ENCODE peak calls at places on chromosomes 7 and 10, in ten cellular contexts. One of them, this sample, is unnamed.

GRCh38 chr7:157801109-157801508 is 464.3 kb downstream of the DNAJB6 start:
- DNase-seq in heart left ventricle: no peak
- DNase-seq in tibial artery: no peak
- DNase-seq in CD8-positive, alpha-beta T cell: no peak
- DNase-seq in A549: no peak
- DNase-seq in CD8-positive, alpha-beta memory T cell: no peak
- DNase-seq in GM23248: no peak
- DNase-seq in GM23338: no peak
- DNase-seq in SK-N-SH: no peak
- DNase-seq in H9: no peak
- DNase-seq in this sample: no peak

GRCh38 chr7:134660242-134660785 is 13.7 kb downstream of the BPGM start:
- DNase-seq in heart left ventricle: no peak
- DNase-seq in tibial artery: no peak
- DNase-seq in CD8-positive, alpha-beta T cell: no peak
- DNase-seq in A549: no peak
- DNase-seq in CD8-positive, alpha-beta memory T cell: no peak
- DNase-seq in GM23248: peak
- DNase-seq in GM23338: no peak
- DNase-seq in SK-N-SH: no peak
- DNase-seq in H9: no peak
- DNase-seq in this sample: no peak

GRCh38 chr10:6089334-6090219 is 743 bp downstream of the RBM17 start:
- DNase-seq in heart left ventricle: no peak
- DNase-seq in tibial artery: peak
- DNase-seq in CD8-positive, alpha-beta T cell: no peak
- DNase-seq in A549: no peak
- DNase-seq in CD8-positive, alpha-beta memory T cell: no peak
- DNase-seq in GM23248: peak
- DNase-seq in GM23338: peak
- DNase-seq in SK-N-SH: peak
- DNase-seq in H9: peak
- DNase-seq in this sample: no peak

GRCh38 chr10:92691591-92692084 is 1.9 kb downstream of the HHEX start:
- DNase-seq in heart left ventricle: peak
- DNase-seq in tibial artery: peak
- DNase-seq in CD8-positive, alpha-beta T cell: no peak
- DNase-seq in A549: no peak
- DNase-seq in CD8-positive, alpha-beta memory T cell: peak
- DNase-seq in GM23248: no peak
- DNase-seq in GM23338: peak
- DNase-seq in SK-N-SH: no peak
- DNase-seq in H9: peak
- DNase-seq in this sample: no peak

GRCh38 chr10:116685807-116686206 is 56.6 kb downstream of the HSPA12A start:
- DNase-seq in heart left ventricle: no peak
- DNase-seq in tibial artery: no peak
- DNase-seq in CD8-positive, alpha-beta T cell: no peak
- DNase-seq in A549: no peak
- DNase-seq in CD8-positive, alpha-beta memory T cell: no peak
- DNase-seq in GM23248: no peak
- DNase-seq in GM23338: no peak
- DNase-seq in SK-N-SH: no peak
- DNase-seq in H9: no peak
- DNase-seq in this sample: no peak

GRCh38 chr10:48491422-48492139 is 113.3 kb downstream of the ARHGAP22 start:
- DNase-seq in heart left ventricle: no peak
- DNase-seq in tibial artery: no peak
- DNase-seq in CD8-positive, alpha-beta T cell: peak
- DNase-seq in A549: no peak
- DNase-seq in CD8-positive, alpha-beta memory T cell: no peak
- DNase-seq in GM23248: no peak
- DNase-seq in GM23338: no peak
- DNase-seq in SK-N-SH: no peak
- DNase-seq in H9: no peak
- DNase-seq in this sample: no peak

GRCh38 chr10:78752708-78753107 is 316.1 kb upstream of the ZMIZ1 start:
- DNase-seq in heart left ventricle: no peak
- DNase-seq in tibial artery: no peak
- DNase-seq in CD8-positive, alpha-beta T cell: no peak
- DNase-seq in A549: no peak
- DNase-seq in CD8-positive, alpha-beta memory T cell: no peak
- DNase-seq in GM23248: no peak
- DNase-seq in GM23338: peak
- DNase-seq in SK-N-SH: no peak
- DNase-seq in H9: no peak
- DNase-seq in this sample: no peak

GRCh38 chr10:80289451-80290287 is at the start of gene MAT1A:
- DNase-seq in heart left ventricle: no peak
- DNase-seq in tibial artery: no peak
- DNase-seq in CD8-positive, alpha-beta T cell: no peak
- DNase-seq in A549: no peak
- DNase-seq in CD8-positive, alpha-beta memory T cell: no peak
- DNase-seq in GM23248: peak
- DNase-seq in GM23338: peak
- DNase-seq in SK-N-SH: no peak
- DNase-seq in H9: peak
- DNase-seq in this sample: no peak

GRCh38 chr10:51341216-51341615 is 266.9 kb downstream of the PRKG1 start:
- DNase-seq in heart left ventricle: no peak
- DNase-seq in tibial artery: no peak
- DNase-seq in CD8-positive, alpha-beta T cell: no peak
- DNase-seq in A549: no peak
- DNase-seq in CD8-positive, alpha-beta memory T cell: peak
- DNase-seq in GM23248: peak
- DNase-seq in GM23338: no peak
- DNase-seq in SK-N-SH: no peak
- DNase-seq in H9: no peak
- DNase-seq in this sample: no peak

DNA sequence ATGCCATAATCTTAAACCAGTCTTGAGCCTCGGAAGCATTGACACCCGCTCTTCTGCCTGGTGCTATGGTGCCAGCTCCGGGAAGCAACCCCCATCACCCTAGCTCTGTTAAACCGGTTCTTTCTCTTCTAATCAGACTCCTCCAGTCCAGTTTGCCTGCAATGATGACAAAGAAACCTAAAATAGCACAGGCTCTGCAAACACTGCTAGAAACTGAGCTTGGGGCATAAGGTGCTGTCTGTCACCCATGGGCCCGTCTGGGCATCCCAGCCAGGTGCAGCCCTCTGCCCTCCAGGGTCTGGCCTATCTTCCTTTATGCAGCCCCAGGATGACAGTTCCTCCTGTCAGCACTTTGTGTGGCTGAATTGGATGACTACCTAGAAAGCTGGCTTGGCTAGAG is 14.2 kb upstream of the CAMK2G start:
- DNase-seq in heart left ventricle: no peak
- DNase-seq in tibial artery: no peak
- DNase-seq in CD8-positive, alpha-beta T cell: no peak
- DNase-seq in A549: no peak
- DNase-seq in CD8-positive, alpha-beta memory T cell: no peak
- DNase-seq in GM23248: peak
- DNase-seq in GM23338: no peak
- DNase-seq in SK-N-SH: no peak
- DNase-seq in H9: no peak
- DNase-seq in this sample: no peak
- H3K27ac ChIP-seq in heart left ventricle: peak
- H3K27ac ChIP-seq in tibial artery: peak
- H3K27ac ChIP-seq in CD8-positive, alpha-beta T cell: no peak
- H3K27ac ChIP-seq in A549: peak
- H3K27ac ChIP-seq in CD8-positive, alpha-beta memory T cell: no peak
- H3K27ac ChIP-seq in GM23248: peak
- H3K27ac ChIP-seq in GM23338: no peak
- H3K27ac ChIP-seq in SK-N-SH: peak
- H3K27ac ChIP-seq in H9: no peak
- H3K27ac ChIP-seq in this sample: no peak

DNA sequence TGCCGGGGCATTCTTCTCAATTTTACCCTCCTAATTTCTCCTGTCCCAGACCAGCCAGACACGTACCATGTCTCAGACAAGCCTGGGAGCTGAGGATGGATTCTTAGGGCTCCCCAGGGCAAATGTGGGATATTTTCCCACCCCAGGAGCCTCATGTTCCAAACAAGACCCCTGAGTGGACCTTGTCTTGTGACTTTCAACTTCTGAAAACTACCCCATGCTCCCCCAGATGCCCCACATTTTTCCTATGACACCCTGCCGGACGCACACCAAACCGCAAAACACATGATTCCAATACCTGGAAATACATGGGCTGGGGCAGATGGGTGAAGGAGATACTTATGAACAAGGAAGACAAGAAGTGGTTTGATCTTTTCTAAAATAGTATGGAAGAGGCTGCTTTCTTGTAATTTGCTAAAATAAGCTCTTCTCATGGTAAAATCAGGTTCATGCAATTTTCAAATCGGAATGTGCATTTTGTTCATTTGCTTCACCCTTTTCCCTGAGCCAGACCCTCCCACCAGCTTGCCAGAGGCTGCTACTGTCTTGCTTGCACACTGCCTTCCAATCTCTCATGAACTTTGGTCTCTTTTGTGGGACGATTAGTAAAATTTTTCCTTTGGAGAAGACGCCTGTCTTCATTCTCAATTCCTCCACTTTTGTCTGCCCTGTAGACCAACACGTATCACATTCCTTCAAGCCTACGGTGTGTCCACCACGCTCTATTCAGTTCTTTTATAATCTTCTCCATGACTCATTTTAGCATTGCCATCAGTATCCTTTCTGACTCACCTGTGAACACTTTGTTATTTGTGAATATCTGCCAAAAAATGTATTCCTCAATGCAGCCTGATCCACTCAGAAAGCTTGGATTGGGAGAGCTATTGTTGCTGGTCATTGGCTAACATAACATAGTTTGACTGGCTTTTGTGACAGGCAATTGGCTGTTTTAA is 1.1 kb downstream of the GIMAP5 start:
- DNase-seq in heart left ventricle: no peak
- DNase-seq in tibial artery: no peak
- DNase-seq in CD8-positive, alpha-beta T cell: peak
- DNase-seq in A549: no peak
- DNase-seq in CD8-positive, alpha-beta memory T cell: no peak
- DNase-seq in GM23248: peak
- DNase-seq in GM23338: no peak
- DNase-seq in SK-N-SH: no peak
- DNase-seq in H9: no peak
- DNase-seq in this sample: no peak
- H3K27ac ChIP-seq in heart left ventricle: peak
- H3K27ac ChIP-seq in tibial artery: no peak
- H3K27ac ChIP-seq in CD8-positive, alpha-beta T cell: peak
- H3K27ac ChIP-seq in A549: no peak
- H3K27ac ChIP-seq in CD8-positive, alpha-beta memory T cell: peak
- H3K27ac ChIP-seq in GM23248: no peak
- H3K27ac ChIP-seq in GM23338: no peak
- H3K27ac ChIP-seq in SK-N-SH: no peak
- H3K27ac ChIP-seq in H9: no peak
- H3K27ac ChIP-seq in this sample: no peak

DNA sequence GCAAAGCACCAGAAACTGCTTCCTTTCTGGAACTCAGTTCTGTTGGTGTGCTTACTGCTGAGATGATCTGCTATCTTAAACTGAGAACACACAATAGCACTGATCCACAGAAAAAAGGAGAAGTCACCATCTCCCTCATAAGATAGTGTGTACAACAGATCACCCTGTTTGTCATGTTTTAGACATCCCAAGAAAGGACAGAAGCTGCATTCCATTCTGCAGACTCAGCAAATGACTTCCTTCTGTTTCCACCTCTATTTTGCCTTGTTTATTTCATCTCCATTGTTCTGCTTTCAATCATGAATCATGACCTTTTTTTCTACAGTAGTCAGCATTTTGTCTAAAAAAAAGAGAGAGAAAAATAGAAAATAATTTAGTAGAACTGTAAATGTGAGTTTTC is 115.7 kb downstream of the HTR7 start:
- DNase-seq in heart left ventricle: no peak
- DNase-seq in tibial artery: no peak
- DNase-seq in CD8-positive, alpha-beta T cell: no peak
- DNase-seq in A549: no peak
- DNase-seq in CD8-positive, alpha-beta memory T cell: no peak
- DNase-seq in GM23248: peak
- DNase-seq in GM23338: no peak
- DNase-seq in SK-N-SH: no peak
- DNase-seq in H9: no peak
- DNase-seq in this sample: no peak
- H3K27ac ChIP-seq in heart left ventricle: no peak
- H3K27ac ChIP-seq in tibial artery: no peak
- H3K27ac ChIP-seq in CD8-positive, alpha-beta T cell: no peak
- H3K27ac ChIP-seq in A549: no peak
- H3K27ac ChIP-seq in CD8-positive, alpha-beta memory T cell: no peak
- H3K27ac ChIP-seq in GM23248: peak
- H3K27ac ChIP-seq in GM23338: no peak
- H3K27ac ChIP-seq in SK-N-SH: no peak
- H3K27ac ChIP-seq in H9: no peak
- H3K27ac ChIP-seq in this sample: no peak

GRCh38 chr7:23120106-23120505 is 14.5 kb downstream of the KLHL7 start:
- DNase-seq in heart left ventricle: no peak
- DNase-seq in tibial artery: no peak
- DNase-seq in CD8-positive, alpha-beta T cell: no peak
- DNase-seq in A549: no peak
- DNase-seq in CD8-positive, alpha-beta memory T cell: no peak
- DNase-seq in GM23248: no peak
- DNase-seq in GM23338: no peak
- DNase-seq in SK-N-SH: no peak
- DNase-seq in H9: no peak
- DNase-seq in this sample: no peak

GRCh38 chr7:23117841-23118240 is 12.3 kb downstream of the KLHL7 start:
- DNase-seq in heart left ventricle: no peak
- DNase-seq in tibial artery: no peak
- DNase-seq in CD8-positive, alpha-beta T cell: no peak
- DNase-seq in A549: no peak
- DNase-seq in CD8-positive, alpha-beta memory T cell: no peak
- DNase-seq in GM23248: no peak
- DNase-seq in GM23338: no peak
- DNase-seq in SK-N-SH: no peak
- DNase-seq in H9: no peak
- DNase-seq in this sample: no peak

GRCh38 chr7:23123465-23123864 is 17.9 kb downstream of the KLHL7 start:
- DNase-seq in heart left ventricle: no peak
- DNase-seq in tibial artery: no peak
- DNase-seq in CD8-positive, alpha-beta T cell: no peak
- DNase-seq in A549: no peak
- DNase-seq in CD8-positive, alpha-beta memory T cell: no peak
- DNase-seq in GM23248: no peak
- DNase-seq in GM23338: no peak
- DNase-seq in SK-N-SH: no peak
- DNase-seq in H9: no peak
- DNase-seq in this sample: no peak

GRCh38 chr7:23121175-23121574 is 15.6 kb downstream of the KLHL7 start:
- DNase-seq in heart left ventricle: no peak
- DNase-seq in tibial artery: no peak
- DNase-seq in CD8-positive, alpha-beta T cell: no peak
- DNase-seq in A549: no peak
- DNase-seq in CD8-positive, alpha-beta memory T cell: no peak
- DNase-seq in GM23248: no peak
- DNase-seq in GM23338: no peak
- DNase-seq in SK-N-SH: no peak
- DNase-seq in H9: no peak
- DNase-seq in this sample: no peak

DNA sequence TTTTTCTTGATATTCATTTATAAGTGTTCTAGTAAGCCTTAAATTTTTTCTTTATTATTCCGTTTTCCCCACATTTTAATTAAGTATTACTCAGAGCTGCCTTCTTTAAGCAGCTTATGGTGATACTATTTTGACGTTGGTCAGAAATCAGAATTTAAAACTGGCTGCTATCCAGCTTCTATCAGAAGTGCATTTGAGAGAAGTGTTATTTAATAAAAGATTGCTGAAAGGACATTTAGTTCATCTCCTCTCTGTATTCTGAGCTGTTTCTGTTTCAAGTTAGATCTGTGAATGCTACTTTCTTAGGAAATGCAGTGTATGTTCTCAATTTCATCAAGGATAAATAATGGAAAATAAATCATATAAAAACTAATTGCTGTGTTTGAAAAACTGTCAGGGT is 17.4 kb downstream of the KLHL7 start:
- DNase-seq in heart left ventricle: no peak
- DNase-seq in tibial artery: no peak
- DNase-seq in CD8-positive, alpha-beta T cell: no peak
- DNase-seq in A549: no peak
- DNase-seq in CD8-positive, alpha-beta memory T cell: no peak
- DNase-seq in GM23248: no peak
- DNase-seq in GM23338: no peak
- DNase-seq in SK-N-SH: no peak
- DNase-seq in H9: no peak
- DNase-seq in this sample: no peak
- H3K27ac ChIP-seq in heart left ventricle: peak
- H3K27ac ChIP-seq in tibial artery: no peak
- H3K27ac ChIP-seq in CD8-positive, alpha-beta T cell: no peak
- H3K27ac ChIP-seq in A549: no peak
- H3K27ac ChIP-seq in CD8-positive, alpha-beta memory T cell: no peak
- H3K27ac ChIP-seq in GM23248: no peak
- H3K27ac ChIP-seq in GM23338: no peak
- H3K27ac ChIP-seq in SK-N-SH: no peak
- H3K27ac ChIP-seq in H9: no peak
- H3K27ac ChIP-seq in this sample: no peak